ENCODE peak calls at places on chromosomes 11 and 22, in four cellular contexts. B is Peyer's patch, L is uterus, H is gastrocnemius medialis. N is an unnamed sample.

GRCh38 chr11:70155386-70155785 is 47.7 kb upstream of the FADD start:
- DNase-seq in B (no peak), L (no peak), H (no peak), N (no peak)

GRCh38 chr11:28343304-28344233 is 235.4 kb downstream of the METTL15 start:
- DNase-seq in B (no peak), L (no peak), H (no peak), N (no peak)

GRCh38 chr11:84930863-84931262 is 696.3 kb downstream of the DLG2 start:
- DNase-seq in B (no peak), L (no peak), H (no peak), N (no peak)

GRCh38 chr11:106503901-106504300 is 426.4 kb downstream of the AASDHPPT start:
- DNase-seq in B (no peak), L (no peak), H (no peak), N (no peak)

GRCh38 chr22:20243545-20244249 is 24.4 kb downstream of the RTN4R start:
- DNase-seq in B (peak; percentile 76), L (peak; percentile 84), H (no peak), N (no peak)

GRCh38 chr11:120441592-120441991 is 70.0 kb upstream of the GRIK4 start:
- DNase-seq in B (no peak), L (no peak), H (no peak), N (no peak)

GRCh38 chr11:118016094-118016493 is 29.9 kb downstream of the IL10RA start:
- DNase-seq in B (no peak), L (no peak), H (no peak), N (no peak)

GRCh38 chr11:125626381-125626950 is 1.5 kb downstream of the CHEK1 start:
- DNase-seq in B (peak; percentile 50), L (no peak), H (no peak), N (no peak)

GRCh38 chr11:121800704-121801516 is 315.1 kb downstream of the BLID start:
- DNase-seq in B (no peak), L (peak; percentile 40), H (no peak), N (peak; percentile 68)

GRCh38 chr22:25563757-25564319 is 637 bp upstream of the GRK3 start:
- DNase-seq in B (peak; percentile 56), L (peak; percentile 26), H (no peak), N (peak; percentile 70)

GRCh38 chr11:73177380-73178091 is 35.4 kb upstream of the FCHSD2 start:
- DNase-seq in B (no peak), L (peak; percentile 29), H (no peak), N (peak; percentile 39)

GRCh38 chr11:62340269-62340901 is 3.1 kb downstream of the ASRGL1 start:
- DNase-seq in B (peak; percentile 86), L (peak; percentile 20), H (no peak), N (no peak)

GRCh38 chr11:119590651-119591308 is 138.2 kb downstream of the NECTIN1 start:
- DNase-seq in B (no peak), L (no peak), H (no peak), N (no peak)

GRCh38 chr11:116918925-116919653 is 81.7 kb upstream of the APOA1 start:
- DNase-seq in B (no peak), L (no peak), H (no peak), N (no peak)

GRCh38 chr11:134412508-134413333 is 679 bp upstream of the B3GAT1 start:
- DNase-seq in B (no peak), L (no peak), H (no peak), N (no peak)

GRCh38 chr22:27804683-27805297 is 3.2 kb upstream of the MN1 start:
- DNase-seq in B (peak; percentile 72), L (peak; percentile 74), H (peak; percentile 47), N (peak; percentile 87)

GRCh38 chr11:120778692-120779490 is 245.0 kb upstream of the TBCEL start:
- DNase-seq in B (no peak), L (no peak), H (no peak), N (no peak)

GRCh38 chr11:110410638-110411037 is 19.1 kb upstream of the FDX1 start:
- DNase-seq in B (no peak), L (no peak), H (no peak), N (no peak)

GRCh38 chr11:99822846-99823565 is 802.3 kb downstream of the CNTN5 start:
- DNase-seq in B (no peak), L (no peak), H (no peak), N (no peak)

GRCh38 chr11:57649826-57650738 is at the start of gene YPEL4:
- DNase-seq in B (peak; percentile 79), L (peak; percentile 69), H (no peak), N (peak; percentile 81)

GRCh38 chr11:116595305-116595880 is 177.4 kb downstream of the BUD13 start:
- DNase-seq in B (no peak), L (no peak), H (no peak), N (no peak)

GRCh38 chr11:43298397-43298796 is 13.4 kb upstream of the API5 start:
- DNase-seq in B (no peak), L (no peak), H (no peak), N (no peak)

GRCh38 chr11:65445604-65446445 is 23.2 kb downstream of the NEAT1 start:
- DNase-seq in B (peak; percentile 53), L (peak; percentile 36), H (no peak), N (peak; percentile 75)

GRCh38 chr22:26709617-26710390 is 52.4 kb downstream of the MIAT start:
- DNase-seq in B (no peak), L (no peak), H (no peak), N (no peak)

GRCh38 chr11:111851636-111852035 is 19.7 kb downstream of the ALG9 start:
- DNase-seq in B (no peak), L (no peak), H (no peak), N (no peak)
- TF ChIP-seq CTCF in B (no peak), L (peak; percentile 4), H (no peak), N (no peak)

GRCh38 chr11:21565283-21565682 is 627.6 kb upstream of the ANO5 start:
- DNase-seq in B (no peak), L (no peak), H (no peak), N (no peak)
- H3K4me1 ChIP-seq in B (no peaks in the 10 kb centered on the region), L (no peaks in the 10 kb centered on the region), H (no peaks in the 10 kb centered on the region), N (no peaks in the 10 kb centered on the region)

GRCh38 chr11:131628739-131629138 is 258.3 kb downstream of the NTM start:
- DNase-seq in B (no peak), L (no peak), H (no peak), N (no peak)
- TF ChIP-seq CTCF in B (no peak), L (no peak), H (no peak), N (no peak)

GRCh38 chr22:46592390-46592872 is 27.8 kb upstream of the GRAMD4 start:
- DNase-seq in B (peak; percentile 86), L (no peak), H (no peak), N (no peak)

GRCh38 chr22:46590334-46590733 is 29.9 kb upstream of the GRAMD4 start:
- DNase-seq in B (no peak), L (no peak), H (peak; percentile 52), N (no peak)

GRCh38 chr22:46593211-46593676 is 26.9 kb upstream of the GRAMD4 start:
- DNase-seq in B (peak; percentile 82), L (no peak), H (no peak), N (peak; percentile 40)

GRCh38 chr22:46589871-46590271 is 30.3 kb upstream of the GRAMD4 start:
- DNase-seq in B (no peak), L (no peak), H (no peak), N (no peak)

GRCh38 chr22:46591890-46592289 is 28.3 kb upstream of the GRAMD4 start:
- DNase-seq in B (no peak), L (no peak), H (no peak), N (no peak)
- H3K4me1 ChIP-seq in B (peaks cover 47% of the 10 kb centered on the region), L (no peaks in the 10 kb centered on the region), H (peaks cover 29% of the 10 kb centered on the region), N (peaks cover 11% of the 10 kb centered on the region)

GRCh38 chr11:15333407-15333806 is 218.7 kb downstream of the INSC start:
- DNase-seq in B (no peak), L (no peak), H (no peak), N (no peak)

GRCh38 chr11:15326535-15326934 is 211.8 kb downstream of the INSC start:
- DNase-seq in B (no peak), L (no peak), H (no peak), N (no peak)

DNA sequence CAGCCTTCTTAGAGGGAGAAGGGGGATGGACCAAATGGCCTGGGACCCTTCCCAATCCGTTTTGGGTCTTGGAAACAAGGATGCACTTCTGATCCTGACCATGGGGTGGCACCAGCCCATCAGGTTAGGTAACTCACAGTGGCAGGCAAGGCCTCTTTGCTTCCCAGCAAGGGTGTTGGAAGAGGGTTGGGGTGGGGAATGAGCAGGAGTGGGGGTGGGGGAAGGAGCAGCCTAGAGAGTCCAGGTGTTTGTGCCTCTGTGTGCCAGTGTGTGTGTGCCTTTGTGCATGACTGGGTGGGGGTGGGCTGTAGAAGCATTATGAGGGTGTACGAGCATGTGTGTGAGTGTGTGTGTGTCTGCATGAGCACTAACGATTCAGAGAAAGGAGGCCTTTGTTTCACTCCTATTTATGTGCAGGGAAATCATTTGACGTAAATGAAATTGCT is 213.1 kb downstream of the INSC start:
- DNase-seq in B (peak; percentile 83), L (peak; percentile 23), H (no peak), N (no peak)
- TF ChIP-seq CTCF in B (peak; percentile 76), L (peak; percentile 37), H (peak; percentile 47), N (peak; percentile 11)

GRCh38 chr11:6747097-6747662 is 24.6 kb downstream of the OR2AG2 start:
- DNase-seq in B (no peak), L (no peak), H (no peak), N (no peak)

GRCh38 chr11:6746086-6746618 is 25.6 kb downstream of the OR2AG2 start:
- DNase-seq in B (peak; percentile 86), L (no peak), H (no peak), N (no peak)

GRCh38 chr11:6745018-6745417 is 26.8 kb downstream of the OR2AG2 start:
- DNase-seq in B (no peak), L (no peak), H (no peak), N (no peak)

GRCh38 chr11:6745465-6746015 is 26.2 kb downstream of the OR2AG2 start:
- DNase-seq in B (no peak), L (no peak), H (no peak), N (no peak)

DNA sequence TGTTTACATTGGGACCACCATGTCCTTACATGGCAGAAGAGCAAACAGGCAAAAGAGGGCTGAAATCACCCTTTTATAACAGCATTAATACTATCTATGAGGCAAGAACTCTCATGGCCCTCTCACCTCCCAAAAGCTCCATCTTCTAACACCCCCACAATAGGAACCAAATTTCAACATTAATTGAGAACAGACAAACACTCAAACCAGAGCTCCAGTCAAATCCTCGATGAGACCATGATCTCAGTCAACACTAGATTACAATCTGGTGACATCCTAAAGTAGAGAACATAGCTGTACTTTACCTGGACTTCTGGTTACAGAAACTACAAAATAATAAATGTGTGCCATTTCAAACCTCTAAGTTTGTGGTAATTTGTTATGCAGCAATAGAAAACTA is 25.1 kb downstream of the OR2AG2 start:
- DNase-seq in B (no peak), L (no peak), H (no peak), N (no peak)
- H3K4me1 ChIP-seq in B (no peaks in the 10 kb centered on the region), L (no peaks in the 10 kb centered on the region), H (no peaks in the 10 kb centered on the region), N (no peaks in the 10 kb centered on the region)

N was measured in ascending aorta.